ENCODE peak calls at places on chromosomes 13 and 19, in seven cellular contexts. F, H, T, P, O, X and S are unnamed samples.

GRCh38 chr13:50224534-50224933 is 209.3 kb downstream of the KCNRG start:
- DNase-seq in P (no peak), H (no peak), O (no peak), F (no peak), X (no peak), T (no peak), S (no peak)

GRCh38 chr13:77918391-77919261 is at the start of gene EDNRB:
- DNase-seq in H (no peak), T (no peak), P (no peak), F (no peak), O (peak), X (no peak), S (no peak)

GRCh38 chr19:55285225-55285890 is 1.6 kb downstream of the BRSK1 start:
- DNase-seq in X (peak), F (no peak), O (no peak), T (no peak), P (peak), H (no peak), S (no peak)

GRCh38 chr19:10270180-10270615 is 722 bp upstream of the ICAM1 start:
- DNase-seq in O (peak), F (no peak), T (no peak), P (no peak), H (peak), X (peak), S (no peak)

GRCh38 chr19:16327911-16328823 is 3.5 kb downstream of the KLF2 start:
- DNase-seq in P (peak), H (peak), X (peak), F (no peak), T (peak), O (peak), S (no peak)

GRCh38 chr19:42228640-42229039 is 8.5 kb downstream of the ZNF526 start:
- DNase-seq in X (no peak), P (no peak), F (no peak), O (no peak), T (no peak), H (no peak), S (no peak)

GRCh38 chr13:68369739-68370138 is 1139.6 kb upstream of the PCDH9 start:
- DNase-seq in H (no peak), O (no peak), T (no peak), F (peak), X (no peak), P (no peak), S (peak)

GRCh38 chr13:52371736-52372247 is 34.2 kb downstream of the THSD1 start:
- DNase-seq in O (no peak), F (peak), T (no peak), P (no peak), H (no peak), X (peak), S (peak)

GRCh38 chr19:14039181-14039580 is 7.6 kb downstream of the IL27RA start:
- DNase-seq in T (no peak), O (no peak), P (no peak), H (no peak), X (no peak), F (no peak), S (no peak)

GRCh38 chr13:37869756-37870488 is at the start of gene TRPC4:
- DNase-seq in H (no peak), P (peak), O (peak), F (no peak), X (peak), T (no peak), S (peak)

GRCh38 chr13:86282450-86282849 is 483.2 kb upstream of the SLITRK6 start:
- DNase-seq in H (no peak), X (no peak), F (no peak), P (no peak), T (no peak), O (no peak), S (no peak)

GRCh38 chr19:48630289-48631036 is 6.7 kb downstream of the DBP start:
- DNase-seq in P (peak), H (no peak), F (peak), X (no peak), O (no peak), T (no peak), S (no peak)

GRCh38 chr19:7904074-7905020 is 670 bp downstream of the MAP2K7 start:
- DNase-seq in O (no peak), P (no peak), T (no peak), F (no peak), X (no peak), H (peak), S (no peak)

GRCh38 chr19:35715981-35716734 is 1.6 kb upstream of the KMT2B start:
- DNase-seq in P (peak), X (peak), F (peak), O (peak), H (no peak), T (no peak), S (peak)

GRCh38 chr13:40170982-40171381 is 495.5 kb downstream of the FOXO1 start:
- DNase-seq in F (no peak), P (no peak), H (no peak), T (no peak), X (no peak), O (no peak), S (no peak)

GRCh38 chr19:7419153-7419552 is 69.7 kb downstream of the PEX11G start:
- DNase-seq in H (no peak), O (no peak), T (no peak), X (no peak), F (no peak), P (no peak), S (no peak)

GRCh38 chr19:18051887-18052286 is 34.8 kb downstream of the IL12RB1 start:
- DNase-seq in P (no peak), H (no peak), F (no peak), O (no peak), X (no peak), T (no peak), S (no peak)

GRCh38 chr13:36366023-36366422 is 19.8 kb upstream of the SPART start:
- DNase-seq in H (no peak), T (no peak), X (no peak), F (no peak), O (no peak), P (no peak), S (no peak)

GRCh38 chr13:23696610-23697009 is 126.4 kb downstream of the TNFRSF19 start:
- DNase-seq in H (no peak), O (no peak), F (no peak), T (no peak), X (no peak), P (no peak), S (no peak)

GRCh38 chr19:374183-374885 is 29.7 kb upstream of the MIER2 start:
- DNase-seq in P (no peak), F (no peak), O (no peak), H (no peak), T (no peak), X (no peak), S (no peak)

GRCh38 chr13:35140321-35140720 is 198.3 kb downstream of the NBEA start:
- DNase-seq in X (peak), T (no peak), F (no peak), H (no peak), O (no peak), P (no peak), S (no peak)

GRCh38 chr13:98843482-98843877 is 91.0 kb upstream of the SLC15A1 start:
- DNase-seq in F (no peak), P (peak), T (no peak), X (no peak), O (peak), H (no peak), S (no peak)

GRCh38 chr13:30108913-30109237 is 198.5 kb downstream of the KATNAL1 start:
- DNase-seq in P (no peak), X (no peak), H (no peak), F (peak), T (no peak), O (no peak), S (peak)

GRCh38 chr13:27967736-27968315 is 1.3 kb downstream of the CDX2 start:
- DNase-seq in X (peak), O (no peak), P (no peak), F (peak), H (no peak), T (no peak), S (no peak)

GRCh38 chr19:33207903-33208302 is 13.8 kb downstream of the LRP3 start:
- DNase-seq in P (no peak), F (no peak), O (no peak), H (no peak), X (no peak), T (no peak), S (no peak)

GRCh38 chr19:37506387-37507166 is at the start of gene ZNF793:
- DNase-seq in H (peak), X (peak), P (peak), T (peak), O (peak), F (no peak), S (no peak)

GRCh38 chr19:45420356-45420755 is 3.4 kb downstream of the ERCC1 start:
- DNase-seq in O (no peak), F (no peak), H (no peak), X (no peak), P (no peak), T (no peak), S (no peak)

GRCh38 chr13:109275848-109276247 is 510.5 kb downstream of the IRS2 start:
- DNase-seq in T (no peak), X (no peak), F (peak), P (no peak), H (no peak), O (peak), S (no peak)

GRCh38 chr13:94020833-94021232 is 458.6 kb downstream of the DCT start:
- DNase-seq in F (peak), T (no peak), O (no peak), X (peak), H (no peak), P (no peak), S (no peak)

GRCh38 chr13:26025771-26026170 is 26.0 kb downstream of the SHISA2 start:
- DNase-seq in X (no peak), T (no peak), F (no peak), H (no peak), O (no peak), P (no peak), S (no peak)